ENCODE peak calls at places on chromosome 4, in six cellular contexts. One of them, this sample, is unnamed.

GRCh38 chr4:81352476-81352875 is 119.2 kb downstream of the RASGEF1B start:
- DNase-seq in HCT116: no peak
- DNase-seq in neuronal stem cell: no peak
- DNase-seq in suprapubic skin: no peak
- DNase-seq in heart right ventricle: no peak
- DNase-seq in K562: no peak
- DNase-seq in this sample: no peak

GRCh38 chr4:174215936-174216699 is 67.3 kb downstream of the FBXO8 start:
- DNase-seq in K562: no peak
- DNase-seq in neuronal stem cell: peak; percentile 36
- DNase-seq in HCT116: no peak
- DNase-seq in suprapubic skin: no peak
- DNase-seq in heart right ventricle: no peak
- DNase-seq in this sample: no peak

GRCh38 chr4:1410491-1411325 is 4.5 kb upstream of the NKX1-1 start:
- DNase-seq in K562: peak; percentile 90
- DNase-seq in HCT116: no peak
- DNase-seq in neuronal stem cell: peak; percentile 93
- DNase-seq in suprapubic skin: peak; percentile 74
- DNase-seq in heart right ventricle: peak; percentile 63
- DNase-seq in this sample: peak; percentile 28

GRCh38 chr4:42673084-42673429 is 16.2 kb upstream of the ATP8A1 start:
- DNase-seq in HCT116: no peak
- DNase-seq in heart right ventricle: peak; percentile 26
- DNase-seq in K562: no peak
- DNase-seq in suprapubic skin: no peak
- DNase-seq in neuronal stem cell: no peak
- DNase-seq in this sample: no peak

GRCh38 chr4:114378306-114378903 is 220.2 kb upstream of the UGT8 start:
- DNase-seq in HCT116: no peak
- DNase-seq in neuronal stem cell: no peak
- DNase-seq in K562: no peak
- DNase-seq in heart right ventricle: no peak
- DNase-seq in suprapubic skin: no peak
- DNase-seq in this sample: no peak

GRCh38 chr4:119750771-119751170 is 122.2 kb upstream of the PDE5A start:
- DNase-seq in suprapubic skin: no peak
- DNase-seq in HCT116: no peak
- DNase-seq in neuronal stem cell: no peak
- DNase-seq in heart right ventricle: no peak
- DNase-seq in K562: no peak
- DNase-seq in this sample: no peak

GRCh38 chr4:6885953-6886557 is 23.6 kb upstream of the TBC1D14 start:
- DNase-seq in suprapubic skin: no peak
- DNase-seq in HCT116: no peak
- DNase-seq in K562: no peak
- DNase-seq in neuronal stem cell: no peak
- DNase-seq in heart right ventricle: peak; percentile 53
- DNase-seq in this sample: no peak

GRCh38 chr4:153523941-153524386 is 57.8 kb downstream of the TMEM131L start:
- DNase-seq in heart right ventricle: no peak
- DNase-seq in HCT116: no peak
- DNase-seq in neuronal stem cell: no peak
- DNase-seq in suprapubic skin: no peak
- DNase-seq in K562: no peak
- DNase-seq in this sample: no peak

GRCh38 chr4:82124365-82124764 is 249.4 kb downstream of the HNRNPD start:
- DNase-seq in neuronal stem cell: no peak
- DNase-seq in K562: no peak
- DNase-seq in HCT116: no peak
- DNase-seq in heart right ventricle: no peak
- DNase-seq in suprapubic skin: no peak
- DNase-seq in this sample: no peak

GRCh38 chr4:16731776-16732380 is 166.6 kb downstream of the LDB2 start:
- DNase-seq in neuronal stem cell: no peak
- DNase-seq in HCT116: no peak
- DNase-seq in K562: no peak
- DNase-seq in heart right ventricle: no peak
- DNase-seq in suprapubic skin: no peak
- DNase-seq in this sample: no peak

GRCh38 chr4:38163216-38164006 is 203.2 kb downstream of the PTTG2 start:
- DNase-seq in suprapubic skin: no peak
- DNase-seq in neuronal stem cell: no peak
- DNase-seq in K562: no peak
- DNase-seq in heart right ventricle: no peak
- DNase-seq in HCT116: no peak
- DNase-seq in this sample: peak; percentile 73

GRCh38 chr4:57071340-57071739 is 38.8 kb downstream of the IGFBP7 start:
- DNase-seq in neuronal stem cell: no peak
- DNase-seq in heart right ventricle: no peak
- DNase-seq in K562: no peak
- DNase-seq in suprapubic skin: no peak
- DNase-seq in HCT116: no peak
- DNase-seq in this sample: no peak
- H3K36me3 ChIP-seq in neuronal stem cell: no peaks in the 10 kb centered on the region
- H3K36me3 ChIP-seq in heart right ventricle: no peaks in the 10 kb centered on the region
- H3K36me3 ChIP-seq in K562: no peaks in the 10 kb centered on the region
- H3K36me3 ChIP-seq in suprapubic skin: no peaks in the 10 kb centered on the region
- H3K36me3 ChIP-seq in HCT116: no peaks in the 10 kb centered on the region
- H3K36me3 ChIP-seq in this sample: no peaks in the 10 kb centered on the region

DNA sequence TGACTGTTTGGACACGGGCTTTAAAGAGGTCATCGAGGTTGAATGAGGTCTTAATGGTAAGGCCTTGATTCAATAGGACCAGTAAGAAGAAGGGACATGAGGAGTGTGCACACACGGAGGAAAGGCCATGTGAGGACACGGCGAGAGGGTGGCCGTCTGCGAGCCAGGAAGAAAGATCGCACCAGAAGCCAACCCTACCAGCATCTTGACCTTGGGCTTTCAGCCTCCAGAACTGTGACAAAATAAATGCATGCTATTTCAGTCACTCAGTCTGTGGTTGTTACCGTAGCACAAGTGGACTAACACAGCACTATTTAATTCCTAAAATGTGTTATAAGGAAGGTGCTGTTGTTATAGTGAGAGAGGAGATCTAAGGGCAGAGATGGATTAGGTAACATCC is 468.6 kb upstream of the FAT1 start:
- DNase-seq in HCT116: no peak
- DNase-seq in heart right ventricle: no peak
- DNase-seq in suprapubic skin: no peak
- DNase-seq in K562: no peak
- DNase-seq in neuronal stem cell: no peak
- DNase-seq in this sample: no peak
- H3K4me1 ChIP-seq in HCT116: no peaks in the 10 kb centered on the region
- H3K4me1 ChIP-seq in heart right ventricle: no peaks in the 10 kb centered on the region
- H3K4me1 ChIP-seq in suprapubic skin: no peaks in the 10 kb centered on the region
- H3K4me1 ChIP-seq in K562: no peaks in the 10 kb centered on the region
- H3K4me1 ChIP-seq in neuronal stem cell: no peaks in the 10 kb centered on the region
- H3K4me1 ChIP-seq in this sample: no peaks in the 10 kb centered on the region

DNA sequence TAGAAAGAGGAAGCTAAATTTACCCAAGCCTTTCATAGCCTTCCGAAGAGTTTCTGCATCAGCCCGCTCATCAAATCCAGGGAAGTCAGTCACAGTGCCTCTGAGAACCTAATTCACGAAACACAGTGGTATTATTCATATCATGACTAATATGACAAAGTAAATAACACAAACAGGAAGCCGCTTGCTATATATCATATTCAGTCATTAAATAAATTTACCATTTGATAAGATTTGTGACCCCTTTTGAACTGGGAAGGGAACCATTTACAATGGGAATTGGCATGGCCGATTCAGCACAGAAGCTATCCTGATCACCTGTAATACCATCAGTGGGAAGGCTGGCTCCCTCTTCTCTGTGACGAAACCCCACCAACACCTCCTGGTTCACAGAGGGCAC is 10.5 kb downstream of the ANXA5 start:
- DNase-seq in K562: no peak
- DNase-seq in heart right ventricle: no peak
- DNase-seq in neuronal stem cell: no peak
- DNase-seq in suprapubic skin: no peak
- DNase-seq in HCT116: no peak
- DNase-seq in this sample: no peak
- H3K36me3 ChIP-seq in K562: peaks cover 30% of the 10 kb centered on the region
- H3K36me3 ChIP-seq in heart right ventricle: no peaks in the 10 kb centered on the region
- H3K36me3 ChIP-seq in neuronal stem cell: peaks cover 14% of the 10 kb centered on the region
- H3K36me3 ChIP-seq in suprapubic skin: peaks cover 33% of the 10 kb centered on the region
- H3K36me3 ChIP-seq in HCT116: peaks cover 22% of the 10 kb centered on the region
- H3K36me3 ChIP-seq in this sample: peaks cover 30% of the 10 kb centered on the region

DNA sequence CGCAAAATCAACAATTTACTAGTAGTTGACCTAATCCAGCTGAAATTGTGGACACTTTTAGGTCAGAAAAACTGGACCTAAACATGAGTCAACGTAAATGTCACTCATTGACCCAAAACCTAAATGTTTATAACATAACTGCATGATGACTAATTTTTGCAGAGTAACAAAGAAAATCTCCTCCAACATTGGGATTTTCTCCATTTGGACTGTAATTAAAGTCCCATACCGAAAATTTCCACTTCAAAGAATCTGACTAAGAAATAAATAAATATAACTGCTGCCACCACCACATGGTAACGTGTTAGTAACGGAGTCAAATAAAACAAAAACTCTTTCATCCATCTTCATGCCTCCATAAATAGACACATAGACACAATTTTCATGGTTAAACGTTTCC is 1.9 kb downstream of the ADGRA3 start:
- DNase-seq in neuronal stem cell: no peak
- DNase-seq in HCT116: no peak
- DNase-seq in heart right ventricle: no peak
- DNase-seq in K562: no peak
- DNase-seq in suprapubic skin: no peak
- DNase-seq in this sample: no peak
- H3K4me1 ChIP-seq in neuronal stem cell: peaks cover 3% of the 10 kb centered on the region
- H3K4me1 ChIP-seq in HCT116: peaks cover 14% of the 10 kb centered on the region
- H3K4me1 ChIP-seq in heart right ventricle: peaks cover 3% of the 10 kb centered on the region
- H3K4me1 ChIP-seq in K562: peaks cover 8% of the 10 kb centered on the region
- H3K4me1 ChIP-seq in suprapubic skin: peaks cover 19% of the 10 kb centered on the region
- H3K4me1 ChIP-seq in this sample: no peaks in the 10 kb centered on the region

GRCh38 chr4:52606040-52606439 is 53.1 kb downstream of the USP46 start:
- DNase-seq in neuronal stem cell: no peak
- DNase-seq in suprapubic skin: no peak
- DNase-seq in heart right ventricle: no peak
- DNase-seq in HCT116: no peak
- DNase-seq in K562: no peak
- DNase-seq in this sample: no peak
- H3K36me3 ChIP-seq in neuronal stem cell: peaks cover 18% of the 10 kb centered on the region
- H3K36me3 ChIP-seq in suprapubic skin: peaks cover 48% of the 10 kb centered on the region
- H3K36me3 ChIP-seq in heart right ventricle: no peaks in the 10 kb centered on the region
- H3K36me3 ChIP-seq in HCT116: peaks cover 6% of the 10 kb centered on the region
- H3K36me3 ChIP-seq in K562: peaks cover 9% of the 10 kb centered on the region
- H3K36me3 ChIP-seq in this sample: peaks cover 4% of the 10 kb centered on the region

GRCh38 chr4:55949480-55949802 is 696 bp downstream of the CEP135 start:
- DNase-seq in HCT116: no peak
- DNase-seq in neuronal stem cell: no peak
- DNase-seq in heart right ventricle: no peak
- DNase-seq in suprapubic skin: no peak
- DNase-seq in K562: no peak
- DNase-seq in this sample: no peak
- H3K4me1 ChIP-seq in HCT116: peaks cover 14% of the 10 kb centered on the region
- H3K4me1 ChIP-seq in neuronal stem cell: peaks cover 4% of the 10 kb centered on the region
- H3K4me1 ChIP-seq in heart right ventricle: peaks cover 11% of the 10 kb centered on the region
- H3K4me1 ChIP-seq in suprapubic skin: peaks cover 24% of the 10 kb centered on the region
- H3K4me1 ChIP-seq in K562: peaks cover 6% of the 10 kb centered on the region
- H3K4me1 ChIP-seq in this sample: peaks cover 35% of the 10 kb centered on the region

This sample was measured in CD4-positive, CD25-positive, alpha-beta regulatory T cell.